ENCODE peak calls at places on chromosome 15, in eight cellular contexts. E is A549, K is HepG2, S is SK-N-SH, W is HCT116, U is WTC11, J is endothelial cell of umbilical vein, X is K562. M is an unnamed sample.

GRCh38 chr15:53448215-53449001 is 311.1 kb downstream of the WDR72 start:
- DNase-seq in E (no peak), K (no peak), S (no peak), W (no peak), U (no peak), J (peak), X (no peak), M (no peak)

GRCh38 chr15:22922003-22922402 is 58.2 kb downstream of the CYFIP1 start:
- DNase-seq in E (no peak), K (no peak), S (no peak), W (no peak), U (no peak), J (no peak), X (no peak), M (no peak)

GRCh38 chr15:98085003-98085639 is 124.6 kb downstream of the ARRDC4 start:
- DNase-seq in E (peak), K (peak), S (peak), W (peak), U (no peak), J (peak), X (peak), M (peak)

GRCh38 chr15:42063122-42063848 is 31.1 kb downstream of the PLA2G4D start:
- DNase-seq in E (no peak), K (no peak), S (no peak), W (no peak), U (no peak), J (no peak), X (no peak), M (no peak)

GRCh38 chr15:88299502-88299901 is 43.0 kb upstream of the NTRK3 start:
- DNase-seq in E (no peak), K (no peak), S (peak), W (no peak), U (peak), J (no peak), X (no peak), M (no peak)

GRCh38 chr15:29665441-29665985 is 156.8 kb downstream of the TJP1 start:
- DNase-seq in E (no peak), K (no peak), S (no peak), W (no peak), U (no peak), J (no peak), X (no peak), M (no peak)

GRCh38 chr15:29268706-29269484 is 727 bp downstream of the NSMCE3 start:
- DNase-seq in E (peak), K (no peak), S (peak), W (no peak), U (peak), J (peak), X (peak), M (peak)

GRCh38 chr15:100695048-100695447 is 92.7 kb downstream of the ASB7 start:
- DNase-seq in E (no peak), K (no peak), S (no peak), W (no peak), U (no peak), J (no peak), X (no peak), M (no peak)

GRCh38 chr15:89472785-89473256 is 23.6 kb downstream of the RHCG start:
- DNase-seq in E (peak), K (peak), S (peak), W (peak), U (peak), J (peak), X (peak), M (peak)

GRCh38 chr15:58440922-58441321 is 9.1 kb downstream of the LIPC start:
- DNase-seq in E (peak), K (no peak), S (no peak), W (peak), U (peak), J (no peak), X (peak), M (no peak)

GRCh38 chr15:87570186-87570585 is 686.4 kb downstream of the NTRK3 start:
- DNase-seq in E (no peak), K (no peak), S (no peak), W (no peak), U (no peak), J (no peak), X (no peak), M (no peak)

GRCh38 chr15:76431936-76432335 is 95.4 kb downstream of the ISL2 start:
- DNase-seq in E (no peak), K (no peak), S (no peak), W (no peak), U (no peak), J (no peak), X (no peak), M (no peak)

GRCh38 chr15:93331545-93332117 is 242.6 kb upstream of the RGMA start:
- DNase-seq in E (no peak), K (no peak), S (peak), W (no peak), U (peak), J (no peak), X (no peak), M (no peak)

DNA sequence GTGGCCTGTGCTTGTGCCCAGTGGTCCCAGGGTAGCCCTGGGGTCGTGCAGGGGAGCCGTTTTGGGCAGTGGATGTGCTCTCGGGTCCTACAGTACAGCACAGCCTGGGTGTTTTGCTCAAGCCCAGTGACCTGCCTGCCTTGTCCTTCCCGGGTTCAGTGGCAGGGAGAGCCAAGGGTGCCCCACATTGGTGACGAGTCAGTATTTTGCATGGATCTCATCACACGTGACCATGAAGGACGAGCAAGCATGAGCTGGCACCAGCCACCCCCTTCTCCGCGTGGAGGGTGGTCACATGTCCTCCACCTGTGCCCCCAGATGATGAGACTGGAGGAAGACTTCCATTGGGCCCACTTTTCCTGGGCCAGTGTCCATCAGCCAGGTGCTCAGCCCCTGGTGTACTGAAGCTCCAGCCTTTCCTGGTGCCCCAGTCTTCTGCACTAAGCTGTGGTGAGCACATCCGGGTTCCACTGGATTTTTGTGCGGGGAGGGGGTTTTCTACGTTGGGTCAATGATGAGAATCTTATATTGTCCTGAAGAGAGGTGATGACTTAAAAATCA is 197.5 kb downstream of the UBE3A start:
- DNase-seq in E (no peak), K (no peak), S (no peak), W (no peak), U (peak), J (no peak), X (no peak), M (no peak)
- TF ChIP-seq MAX in E (no peak), K (no peak), S (no peak), W (no peak), U (no peak), J (no peak), X (no peak), M (no peak)

GRCh38 chr15:81809543-81809942 is 236.3 kb downstream of the MEX3B start:
- DNase-seq in E (peak), K (peak), S (peak), W (peak), U (peak), J (peak), X (no peak), M (peak)
- TF ChIP-seq MAX in E (no peak), K (no peak), S (no peak), W (no peak), U (no peak), J (no peak), X (no peak), M (peak)

GRCh38 chr15:66734961-66735908 is 33.2 kb downstream of the SMAD6 start:
- DNase-seq in E (no peak), K (no peak), S (no peak), W (no peak), U (no peak), J (no peak), X (no peak), M (no peak)
- TF ChIP-seq MAX in E (no peak), K (no peak), S (no peak), W (no peak), U (no peak), J (no peak), X (no peak), M (no peak)

DNA sequence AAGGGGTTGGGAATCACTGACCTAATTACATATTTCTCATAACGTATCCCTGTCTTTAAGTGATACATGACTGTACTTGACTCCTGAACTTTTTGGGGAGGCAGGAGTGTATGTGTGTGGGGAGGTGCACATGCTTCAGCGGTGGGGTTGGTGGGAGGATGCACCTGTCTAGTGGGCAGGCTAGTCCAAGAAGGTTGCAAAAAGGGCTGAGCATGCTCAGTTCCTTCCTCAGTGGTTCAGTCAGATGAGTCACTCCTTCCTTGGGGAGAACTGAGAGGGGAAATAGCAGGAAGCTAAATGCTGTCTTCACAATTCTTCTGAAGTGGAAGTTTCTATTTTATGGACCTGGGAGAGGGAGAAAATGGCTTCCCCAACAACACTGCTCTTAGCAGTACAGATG is 24.6 kb upstream of the AP4E1 start:
- DNase-seq in E (peak), K (no peak), S (no peak), W (no peak), U (no peak), J (peak), X (no peak), M (peak)
- TF ChIP-seq MAX in E (no peak), K (no peak), S (no peak), W (peak), U (no peak), J (no peak), X (no peak), M (peak)

GRCh38 chr15:62895139-62895866 is 147.2 kb upstream of the TPM1 start:
- DNase-seq in E (peak), K (peak), S (no peak), W (no peak), U (no peak), J (peak), X (no peak), M (no peak)

GRCh38 chr15:62895905-62896316 is 146.6 kb upstream of the TPM1 start:
- DNase-seq in E (peak), K (peak), S (no peak), W (no peak), U (no peak), J (peak), X (no peak), M (no peak)

GRCh38 chr15:62896380-62896866 is 146.1 kb upstream of the TPM1 start:
- DNase-seq in E (peak), K (peak), S (no peak), W (peak), U (no peak), J (no peak), X (no peak), M (no peak)

GRCh38 chr15:62896969-62897486 is 145.5 kb upstream of the TPM1 start:
- DNase-seq in E (peak), K (peak), S (peak), W (peak), U (no peak), J (peak), X (peak), M (no peak)

DNA sequence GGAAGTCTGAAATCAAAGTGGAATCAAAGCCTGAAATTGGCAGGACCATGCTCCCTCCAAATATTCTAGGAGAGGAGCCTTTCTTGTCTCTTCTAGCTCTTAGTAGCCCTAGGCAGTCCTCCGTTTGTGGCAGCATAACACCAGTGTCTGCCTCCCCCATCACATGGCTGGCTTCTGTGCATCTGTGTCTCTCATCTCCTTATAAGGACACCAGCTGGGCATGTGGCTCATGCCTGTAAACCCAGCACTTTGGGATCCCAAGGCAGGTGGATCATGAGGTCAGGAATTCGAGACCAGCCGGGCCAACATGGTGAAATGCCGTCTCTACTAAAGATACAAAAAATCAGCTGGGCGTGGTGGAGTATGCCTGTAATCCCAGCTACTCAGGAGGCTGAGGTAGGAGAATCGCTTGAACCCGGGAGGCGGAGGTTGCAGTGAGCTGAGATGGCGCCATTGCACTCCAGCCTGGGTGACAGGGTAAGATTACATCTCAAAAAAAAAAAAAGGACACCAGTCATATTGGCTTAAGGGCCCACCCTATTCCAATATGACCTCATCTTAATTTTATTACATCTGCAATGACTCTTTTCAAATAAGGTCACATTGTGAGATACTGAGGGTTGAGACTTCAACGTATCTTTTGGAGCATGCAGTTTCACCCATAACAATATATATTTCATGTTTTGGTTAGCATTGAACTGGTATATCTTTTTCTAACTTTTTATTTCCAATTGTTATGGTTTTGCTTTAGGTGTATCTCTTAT is 148.0 kb upstream of the TPM1 start:
- DNase-seq in E (peak), K (no peak), S (no peak), W (no peak), U (no peak), J (no peak), X (no peak), M (no peak)
- TF ChIP-seq MAX in E (peak), K (no peak), S (no peak), W (no peak), U (no peak), J (no peak), X (no peak), M (no peak)

DNA sequence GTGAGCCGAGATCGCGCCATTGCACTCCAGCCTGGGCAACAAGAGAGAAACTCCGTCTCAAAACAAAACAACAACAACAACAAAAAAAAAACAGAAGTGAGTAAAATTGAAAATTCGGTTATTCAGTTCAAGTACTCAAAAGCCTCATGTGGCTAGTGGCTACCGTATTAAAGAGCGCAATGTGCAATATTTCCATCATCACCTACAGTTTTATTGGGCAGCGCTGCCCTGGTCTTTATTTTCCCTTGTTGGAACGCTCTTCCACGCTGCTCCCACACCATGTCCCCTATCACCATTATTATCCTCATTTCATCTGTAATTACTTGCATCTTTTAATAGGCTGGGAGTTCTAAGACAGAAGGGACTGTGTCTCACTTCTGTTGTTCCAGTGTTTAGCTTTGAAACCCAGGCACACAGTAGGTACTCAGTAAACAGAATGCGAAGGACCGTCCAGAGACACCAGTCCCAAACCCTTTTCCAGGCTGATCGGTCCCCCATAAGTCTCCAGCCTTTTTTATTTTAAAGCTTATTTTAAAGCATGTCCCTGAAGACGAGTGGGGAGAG is 427 bp upstream of the HACD3 start:
- DNase-seq in E (no peak), K (no peak), S (no peak), W (no peak), U (no peak), J (no peak), X (no peak), M (no peak)
- TF ChIP-seq MAX in E (no peak), K (no peak), S (no peak), W (no peak), U (no peak), J (no peak), X (no peak), M (no peak)

DNA sequence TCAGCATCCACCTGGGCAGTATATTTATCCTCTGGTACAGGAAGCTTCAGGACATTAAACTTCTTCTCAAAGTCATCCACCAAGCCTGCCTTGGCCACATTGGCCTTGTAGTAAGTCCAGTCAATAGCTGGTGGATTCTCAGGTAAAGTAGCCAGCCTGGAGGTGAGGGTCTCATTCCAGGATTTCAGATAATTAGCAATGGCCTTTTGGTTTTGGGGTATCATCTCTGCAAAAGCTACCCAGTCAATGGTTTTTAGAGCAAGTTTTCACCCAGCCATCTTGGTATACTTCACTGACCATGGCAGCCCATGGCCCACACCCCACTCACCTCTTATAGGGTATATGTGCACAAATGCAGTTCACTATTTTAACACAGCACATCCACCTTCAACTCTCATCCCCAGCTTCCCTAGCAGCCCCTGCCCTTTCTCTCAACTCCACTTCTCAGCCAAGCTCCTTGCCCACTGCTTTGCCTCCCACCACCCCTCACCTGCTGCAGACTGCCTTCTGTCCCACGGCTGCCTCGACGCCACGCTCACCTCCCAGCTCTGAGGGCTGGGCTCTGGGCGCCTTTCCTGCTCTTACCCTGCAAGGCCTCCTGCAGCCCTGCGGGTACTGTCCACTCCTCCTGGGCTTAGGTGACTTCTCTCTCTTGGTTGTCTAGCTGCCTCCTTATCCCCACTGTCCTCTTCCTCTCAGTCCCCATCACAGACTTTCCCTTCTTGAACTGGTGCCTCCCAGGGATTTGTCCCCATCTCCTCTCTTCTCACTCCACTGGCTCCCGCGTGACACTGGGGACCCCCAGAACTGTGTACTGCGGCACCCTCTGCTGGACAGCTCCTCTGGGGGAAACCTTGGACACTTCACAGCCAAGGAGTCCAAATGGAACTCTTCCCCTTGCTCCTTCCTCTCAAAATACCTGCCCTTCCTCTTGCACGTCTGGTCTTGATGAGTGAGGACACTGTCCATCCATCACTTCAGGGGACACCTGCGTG is 1.7 kb upstream of the TGM5 start:
- DNase-seq in E (no peak), K (peak), S (peak), W (no peak), U (peak), J (no peak), X (peak), M (peak)
- TF ChIP-seq MAX in E (no peak), K (no peak), S (no peak), W (no peak), U (no peak), J (no peak), X (no peak), M (peak)

M was measured in NB4.